ENCODE peak calls at places on chromosomes 16 and 17, in nine cellular contexts. One of them, this sample, is unnamed.

GRCh38 chr16:54285414-54286066 is 1.0 kb downstream of the IRX3 start:
- DNase-seq in occipital lobe: no peak
- DNase-seq in fibroblast of the conjunctiva: no peak
- DNase-seq in DMS 273 treated with DMSO at 0.1 percent for 48 hours: no peak
- DNase-seq in left ventricle myocardium inferior: peak
- DNase-seq in effector CD4-positive, alpha-beta T cell: no peak
- DNase-seq in EH: peak
- DNase-seq in GOT3: no peak
- DNase-seq in AG08395: peak
- DNase-seq in this sample: no peak

GRCh38 chr16:30950516-30951073 is 1.7 kb downstream of the ORAI3 start:
- DNase-seq in occipital lobe: no peak
- DNase-seq in fibroblast of the conjunctiva: no peak
- DNase-seq in DMS 273 treated with DMSO at 0.1 percent for 48 hours: no peak
- DNase-seq in left ventricle myocardium inferior: no peak
- DNase-seq in effector CD4-positive, alpha-beta T cell: no peak
- DNase-seq in EH: no peak
- DNase-seq in GOT3: no peak
- DNase-seq in AG08395: no peak
- DNase-seq in this sample: no peak

GRCh38 chr17:38352245-38353083 is 820 bp downstream of the SOCS7 start:
- DNase-seq in occipital lobe: no peak
- DNase-seq in fibroblast of the conjunctiva: no peak
- DNase-seq in DMS 273 treated with DMSO at 0.1 percent for 48 hours: no peak
- DNase-seq in left ventricle myocardium inferior: peak
- DNase-seq in effector CD4-positive, alpha-beta T cell: peak
- DNase-seq in EH: peak
- DNase-seq in GOT3: no peak
- DNase-seq in AG08395: no peak
- DNase-seq in this sample: peak

GRCh38 chr16:55470533-55471371 is 8.2 kb upstream of the MMP2 start:
- DNase-seq in occipital lobe: no peak
- DNase-seq in fibroblast of the conjunctiva: peak
- DNase-seq in DMS 273 treated with DMSO at 0.1 percent for 48 hours: peak
- DNase-seq in left ventricle myocardium inferior: no peak
- DNase-seq in effector CD4-positive, alpha-beta T cell: no peak
- DNase-seq in EH: peak
- DNase-seq in GOT3: no peak
- DNase-seq in AG08395: peak
- DNase-seq in this sample: peak

GRCh38 chr17:79141578-79142338 is 67.1 kb downstream of the ENGASE start:
- DNase-seq in occipital lobe: no peak
- DNase-seq in fibroblast of the conjunctiva: no peak
- DNase-seq in DMS 273 treated with DMSO at 0.1 percent for 48 hours: no peak
- DNase-seq in left ventricle myocardium inferior: no peak
- DNase-seq in effector CD4-positive, alpha-beta T cell: no peak
- DNase-seq in EH: no peak
- DNase-seq in GOT3: no peak
- DNase-seq in AG08395: no peak
- DNase-seq in this sample: no peak

GRCh38 chr16:71467810-71468209 is 5.8 kb upstream of the ZNF23 start:
- DNase-seq in occipital lobe: no peak
- DNase-seq in fibroblast of the conjunctiva: no peak
- DNase-seq in DMS 273 treated with DMSO at 0.1 percent for 48 hours: no peak
- DNase-seq in left ventricle myocardium inferior: no peak
- DNase-seq in effector CD4-positive, alpha-beta T cell: peak
- DNase-seq in EH: peak
- DNase-seq in GOT3: no peak
- DNase-seq in AG08395: peak
- DNase-seq in this sample: peak

GRCh38 chr16:50665128-50665878 is 15.8 kb downstream of the SNX20 start:
- DNase-seq in occipital lobe: peak
- DNase-seq in fibroblast of the conjunctiva: peak
- DNase-seq in DMS 273 treated with DMSO at 0.1 percent for 48 hours: peak
- DNase-seq in left ventricle myocardium inferior: peak
- DNase-seq in effector CD4-positive, alpha-beta T cell: peak
- DNase-seq in EH: peak
- DNase-seq in GOT3: peak
- DNase-seq in AG08395: peak
- DNase-seq in this sample: peak

GRCh38 chr16:81645303-81645702 is 133.8 kb upstream of the PLCG2 start:
- DNase-seq in occipital lobe: peak
- DNase-seq in fibroblast of the conjunctiva: peak
- DNase-seq in DMS 273 treated with DMSO at 0.1 percent for 48 hours: peak
- DNase-seq in left ventricle myocardium inferior: peak
- DNase-seq in effector CD4-positive, alpha-beta T cell: no peak
- DNase-seq in EH: peak
- DNase-seq in GOT3: no peak
- DNase-seq in AG08395: peak
- DNase-seq in this sample: peak

GRCh38 chr17:142102-142661 is 4.8 kb downstream of the SCGB1C2 start:
- DNase-seq in occipital lobe: no peak
- DNase-seq in fibroblast of the conjunctiva: no peak
- DNase-seq in DMS 273 treated with DMSO at 0.1 percent for 48 hours: no peak
- DNase-seq in left ventricle myocardium inferior: no peak
- DNase-seq in effector CD4-positive, alpha-beta T cell: no peak
- DNase-seq in EH: peak
- DNase-seq in GOT3: peak
- DNase-seq in AG08395: peak
- DNase-seq in this sample: peak